ENCODE peak calls at places on chromosomes 12 and 14, in seven cellular contexts. A is AG20443; P is NCI-H1092; T is CD14-positive monocyte; V is AG09309; B is stimulated activated CD8-positive, alpha-beta memory T cell treated with anti-CD3 and anti-CD28 coated beads, Interleukin-2, amount 100 ng/mL, for 1 hour; G is mesenchymal stem cell. W is an unnamed sample.

GRCh38 chr12:58254463-58254862 is 313.1 kb downstream of the ATP23 start:
- DNase-seq in A (no peak), P (no peak), T (no peak), V (no peak), B (no peak), G (no peak), W (no peak)

GRCh38 chr12:113292091-113292490 is 42.8 kb downstream of the SLC8B1 start:
- DNase-seq in A (peak; percentile 83), P (no peak), T (no peak), V (peak; percentile 38), B (no peak), G (peak; percentile 54), W (no peak)

GRCh38 chr12:121916719-121917118 is 1.7 kb upstream of the CFAP251 start:
- DNase-seq in A (no peak), P (no peak), T (no peak), V (no peak), B (no peak), G (peak; percentile 51), W (no peak)

GRCh38 chr14:20745571-20746358 is at the start of gene EDDM3A:
- DNase-seq in A (no peak), P (no peak), T (no peak), V (no peak), B (no peak), G (no peak), W (no peak)

GRCh38 chr12:79689041-79689476 is 1.7 kb downstream of the PAWR start:
- DNase-seq in A (no peak), P (no peak), T (no peak), V (no peak), B (no peak), G (no peak), W (no peak)

GRCh38 chr14:99515301-99516155 is 34.3 kb downstream of the CCNK start:
- DNase-seq in A (no peak), P (no peak), T (no peak), V (no peak), B (no peak), G (no peak), W (no peak)

GRCh38 chr12:11580125-11580751 is 69.2 kb upstream of the ETV6 start:
- DNase-seq in A (peak; percentile 74), P (no peak), T (no peak), V (peak; percentile 91), B (no peak), G (peak; percentile 74), W (peak; percentile 35)

GRCh38 chr12:4106617-4107016 is 166.9 kb upstream of the CCND2 start:
- DNase-seq in A (no peak), P (no peak), T (no peak), V (no peak), B (no peak), G (no peak), W (no peak)

GRCh38 chr12:94074970-94075695 is 73.2 kb upstream of the PLXNC1 start:
- DNase-seq in A (peak; percentile 92), P (no peak), T (peak; percentile 50), V (peak; percentile 91), B (no peak), G (peak; percentile 92), W (peak; percentile 77)

GRCh38 chr12:62649412-62650116 is 182.9 kb downstream of the MON2 start:
- DNase-seq in A (no peak), P (no peak), T (no peak), V (no peak), B (no peak), G (no peak), W (no peak)

GRCh38 chr14:83416476-83416875 is 1882.8 kb upstream of the SEL1L start:
- DNase-seq in A (no peak), P (no peak), T (no peak), V (no peak), B (no peak), G (no peak), W (no peak)

GRCh38 chr14:103882503-103883262 is 35.3 kb upstream of the PPP1R13B start:
- DNase-seq in A (no peak), P (no peak), T (no peak), V (no peak), B (no peak), G (no peak), W (no peak)

GRCh38 chr12:109433618-109434017 is 43.5 kb downstream of the KCTD10 start:
- DNase-seq in A (no peak), P (no peak), T (no peak), V (no peak), B (no peak), G (no peak), W (no peak)

GRCh38 chr14:100341301-100342031 is 18.3 kb downstream of the SLC25A47 start:
- DNase-seq in A (peak; percentile 83), P (no peak), T (peak; percentile 90), V (peak; percentile 14), B (no peak), G (peak; percentile 97), W (no peak)

GRCh38 chr14:104049576-104050240 is 35.8 kb upstream of the ASPG start:
- DNase-seq in A (no peak), P (no peak), T (no peak), V (no peak), B (no peak), G (peak; percentile 7), W (no peak)

GRCh38 chr14:99727096-99727870 is 43.2 kb downstream of the CYP46A1 start:
- DNase-seq in A (no peak), P (no peak), T (no peak), V (no peak), B (no peak), G (no peak), W (no peak)

GRCh38 chr14:55600784-55601561 is 21.0 kb downstream of the KTN1 start:
- DNase-seq in A (peak; percentile 35), P (no peak), T (no peak), V (no peak), B (no peak), G (peak; percentile 75), W (peak; percentile 39)

GRCh38 chr12:57519758-57520007 is 631 bp downstream of the DDIT3 start:
- DNase-seq in A (no peak), P (no peak), T (no peak), V (no peak), B (no peak), G (no peak), W (no peak)

GRCh38 chr14:72928872-72929271 is 2.6 kb downstream of the DCAF4 start:
- DNase-seq in A (no peak), P (no peak), T (no peak), V (no peak), B (no peak), G (no peak), W (no peak)

GRCh38 chr14:70887207-70888150 is 19.8 kb upstream of the PCNX1 start:
- DNase-seq in A (no peak), P (no peak), T (peak; percentile 53), V (peak; percentile 57), B (no peak), G (peak; percentile 99), W (no peak)

GRCh38 chr12:109737631-109738030 is 24.0 kb downstream of the FAM222A start:
- DNase-seq in A (no peak), P (no peak), T (no peak), V (no peak), B (no peak), G (no peak), W (no peak)

GRCh38 chr14:99720941-99721791 is 37.1 kb downstream of the CYP46A1 start:
- DNase-seq in A (no peak), P (no peak), T (no peak), V (no peak), B (no peak), G (no peak), W (no peak)